ENCODE peak calls at places on chromosomes 1 and 21, in seven cellular contexts. T is activated CD4-positive, CD25-positive, alpha-beta regulatory T cell; L is nucleus accumbens; O is activated T-cell treated with anti-CD3 and anti-CD28 coated beads, Interleukin-2, amount 50 U/mL, for 1 hour; Z is HTR-8/SVneo; J is Right ventricle myocardium superior; U is GM18507. W is an unnamed sample.

GRCh38 chr1:54312874-54313316 is 93.3 kb downstream of the SSBP3 start:
- DNase-seq in Z (peak), J (peak), U (no peak), T (no peak), L (no peak), O (no peak), W (no peak)

GRCh38 chr1:94884101-94884875 is 42.6 kb downstream of the CNN3 start:
- DNase-seq in J (no peak), L (peak), T (no peak), U (no peak), O (no peak), Z (peak), W (no peak)

GRCh38 chr1:37438971-37439671 is 35.3 kb upstream of the ZC3H12A start:
- DNase-seq in Z (no peak), J (no peak), L (no peak), O (no peak), U (no peak), T (no peak), W (no peak)

GRCh38 chr1:1114431-1114830 is 1.5 kb downstream of the C1orf159 start:
- DNase-seq in T (no peak), O (no peak), J (peak), Z (no peak), L (no peak), U (no peak), W (no peak)

GRCh38 chr1:101002551-101002950 is 23.0 kb downstream of the DPH5 start:
- DNase-seq in L (no peak), O (no peak), J (no peak), T (no peak), Z (no peak), U (no peak), W (no peak)

GRCh38 chr1:182061597-182061996 is at the start of gene ZNF648:
- DNase-seq in T (no peak), L (no peak), J (no peak), U (no peak), Z (no peak), O (no peak), W (no peak)

GRCh38 chr1:34898220-34898820 is 31.1 kb downstream of the DLGAP3 start:
- DNase-seq in U (no peak), O (no peak), Z (no peak), T (no peak), L (no peak), J (no peak), W (no peak)

GRCh38 chr1:221998186-221998612 is 256.3 kb upstream of the DUSP10 start:
- DNase-seq in O (no peak), L (no peak), U (no peak), J (no peak), Z (no peak), T (no peak), W (no peak)

GRCh38 chr1:8059161-8059622 is 33.1 kb upstream of the ERRFI1 start:
- DNase-seq in Z (no peak), U (no peak), J (no peak), L (no peak), O (no peak), T (no peak), W (no peak)

GRCh38 chr1:244254467-244254866 is 197.2 kb downstream of the ADSS2 start:
- DNase-seq in O (no peak), L (peak), Z (no peak), U (no peak), T (no peak), J (peak), W (no peak)

GRCh38 chr1:33943978-33944377 is 80.1 kb downstream of the HMGB4 start:
- DNase-seq in L (no peak), Z (peak), O (no peak), U (no peak), J (no peak), T (no peak), W (no peak)

GRCh38 chr1:17561561-17561985 is 22.1 kb downstream of the ARHGEF10L start:
- DNase-seq in O (no peak), Z (no peak), U (no peak), J (no peak), L (peak), T (no peak), W (no peak)

GRCh38 chr1:94974824-94975223 is 47.9 kb upstream of the CNN3 start:
- DNase-seq in Z (peak), T (no peak), O (no peak), L (no peak), J (no peak), U (no peak), W (no peak)

GRCh38 chr21:43825936-43826622 is 36.7 kb downstream of the RRP1 start:
- DNase-seq in T (no peak), L (no peak), J (no peak), Z (no peak), U (no peak), O (no peak), W (no peak)

GRCh38 chr1:86912501-86912900 is 1.4 kb downstream of the SELENOF start:
- DNase-seq in O (no peak), Z (no peak), L (no peak), T (no peak), U (no peak), J (no peak), W (peak)

GRCh38 chr1:168783831-168784230 is 54.8 kb upstream of the DPT start:
- DNase-seq in T (no peak), Z (no peak), L (no peak), O (no peak), J (no peak), U (no peak), W (no peak)

GRCh38 chr1:172255223-172255560 is 165.3 kb upstream of the C1orf105 start:
- DNase-seq in J (no peak), L (no peak), T (no peak), O (no peak), U (no peak), Z (no peak), W (no peak)

GRCh38 chr1:54815086-54815876 is 14.2 kb upstream of the TTC22 start:
- DNase-seq in O (no peak), J (no peak), U (no peak), T (no peak), L (no peak), Z (no peak), W (no peak)

GRCh38 chr1:160209656-160210046 is 4.5 kb downstream of the PEA15 start:
- DNase-seq in L (peak), Z (no peak), U (no peak), T (no peak), O (no peak), J (peak), W (no peak)

GRCh38 chr1:216119600-216119999 is 303.6 kb downstream of the USH2A start:
- DNase-seq in J (no peak), O (no peak), U (no peak), L (no peak), Z (peak), T (no peak), W (no peak)

GRCh38 chr1:167424038-167424619 is 94.2 kb downstream of the CD247 start:
- DNase-seq in Z (no peak), L (no peak), U (no peak), J (no peak), T (no peak), O (no peak), W (no peak)

GRCh38 chr1:207971511-207972224 is 60.7 kb upstream of the CD34 start:
- DNase-seq in Z (no peak), U (no peak), J (no peak), O (no peak), T (no peak), L (no peak), W (no peak)

GRCh38 chr1:94068096-94068830 is 52.7 kb downstream of the ABCA4 start:
- DNase-seq in Z (no peak), O (no peak), U (no peak), J (no peak), T (no peak), L (no peak), W (no peak)

GRCh38 chr1:85330206-85330605 is 53.8 kb upstream of the BCL10 start:
- DNase-seq in L (no peak), U (no peak), T (no peak), O (no peak), Z (no peak), J (no peak), W (no peak)